ENCODE peak calls at places on chromosomes 5 and 9, in five cellular contexts. R is psoas muscle, Q is astrocyte of the spinal cord, L is A549, F is PC-9. E is an unnamed sample.
A peak's percentile ranks its signal among the peaks of the same experiment; 100 is the strongest.

GRCh38 chr5:176817369-176817841 is 7.0 kb downstream of the UNC5A start:
- DNase-seq in L (no peak), Q (no peak), R (no peak), F (peak; percentile 34), E (no peak)

GRCh38 chr9:95014917-95015316 is 288.4 kb downstream of the AOPEP start:
- DNase-seq in L (no peak), R (no peak), F (no peak), Q (no peak), E (no peak)

GRCh38 chr5:150540615-150541396 is 32.9 kb downstream of the NDST1 start:
- DNase-seq in R (no peak), L (no peak), F (peak; percentile 63), Q (peak; percentile 97), E (no peak)

GRCh38 chr9:36008774-36009300 is 27.9 kb upstream of the RECK start:
- DNase-seq in R (peak; percentile 64), L (peak; percentile 79), F (peak; percentile 15), Q (peak; percentile 54), E (peak; percentile 27)

GRCh38 chr5:51960617-51961115 is 577.4 kb downstream of the ISL1 start:
- DNase-seq in R (no peak), L (peak; percentile 15), F (no peak), Q (no peak), E (no peak)

GRCh38 chr5:147845618-147846017 is 14.1 kb upstream of the SPINK1 start:
- DNase-seq in R (no peak), Q (no peak), F (no peak), L (no peak), E (no peak)

GRCh38 chr5:33310471-33310870 is 130.3 kb upstream of the TARS1 start:
- DNase-seq in L (peak; percentile 12), F (no peak), Q (peak; percentile 77), R (no peak), E (no peak)

GRCh38 chr5:2381861-2382260 is 369.6 kb downstream of the IRX2 start:
- DNase-seq in F (no peak), L (no peak), Q (no peak), R (no peak), E (no peak)

GRCh38 chr5:151664694-151665583 is 21.8 kb downstream of the SPARC start:
- DNase-seq in L (no peak), Q (peak; percentile 76), R (peak; percentile 59), F (no peak), E (no peak)

GRCh38 chr5:150740992-150741391 is 17.8 kb downstream of the DCTN4 start:
- DNase-seq in F (no peak), L (no peak), R (no peak), Q (no peak), E (no peak)

GRCh38 chr5:104977530-104977929 is 1414.9 kb upstream of the NUDT12 start:
- DNase-seq in Q (no peak), F (no peak), L (no peak), R (no peak), E (peak; percentile 15)

GRCh38 chr9:133460405-133461175 is 812 bp downstream of the CACFD1 start:
- DNase-seq in R (no peak), Q (peak; percentile 9), L (peak; percentile 38), F (peak; percentile 88), E (peak; percentile 73)

GRCh38 chr5:145975361-145976066 is 39.1 kb downstream of the SH3RF2 start:
- DNase-seq in Q (peak; percentile 94), R (peak; percentile 51), L (peak; percentile 80), F (peak; percentile 66), E (no peak)

GRCh38 chr9:93576296-93577044 is at the start of gene PHF2:
- DNase-seq in F (peak; percentile 20), L (no peak), Q (no peak), R (no peak), E (no peak)

GRCh38 chr9:19994296-19994695 is 205.5 kb upstream of the SLC24A2 start:
- DNase-seq in L (no peak), Q (peak; percentile 77), F (no peak), R (no peak), E (no peak)

GRCh38 chr5:123125172-123125508 is 36.1 kb downstream of the PRDM6 start:
- DNase-seq in R (no peak), Q (peak; percentile 22), F (no peak), L (no peak), E (no peak)

GRCh38 chr5:54930736-54931135 is 54.7 kb downstream of the ESM1 start:
- DNase-seq in F (no peak), R (no peak), Q (no peak), L (no peak), E (no peak)

GRCh38 chr5:64807505-64807904 is 38.8 kb downstream of the CWC27 start:
- DNase-seq in Q (peak; percentile 5), F (no peak), L (no peak), R (no peak), E (no peak)

GRCh38 chr9:130471411-130472183 is 26.8 kb downstream of the ASS1 start:
- DNase-seq in L (no peak), R (no peak), F (no peak), Q (no peak), E (no peak)

GRCh38 chr5:137649228-137649890 is 86.5 kb downstream of the KLHL3 start:
- DNase-seq in R (no peak), L (no peak), F (no peak), Q (no peak), E (no peak)

GRCh38 chr9:15642369-15642962 is 89.6 kb downstream of the CCDC171 start:
- DNase-seq in L (peak; percentile 47), F (no peak), R (no peak), Q (peak; percentile 51), E (no peak)

GRCh38 chr5:178551059-178551458 is 39.1 kb downstream of the COL23A1 start:
- DNase-seq in F (no peak), Q (peak; percentile 10), L (peak; percentile 16), R (no peak), E (peak; percentile 26)

GRCh38 chr5:65855758-65856157 is 70.6 kb upstream of the ERBIN start:
- DNase-seq in Q (no peak), R (no peak), L (no peak), F (no peak), E (no peak)

GRCh38 chr5:612498-613424 is 621 bp downstream of the CEP72 start:
- DNase-seq in R (peak; percentile 55), F (peak; percentile 58), L (peak; percentile 40), Q (peak; percentile 4), E (no peak)

GRCh38 chr9:34653610-34654072 is 1.7 kb downstream of the IL11RA start:
- DNase-seq in L (no peak), Q (no peak), F (no peak), R (no peak), E (no peak)

GRCh38 chr5:60929024-60929423 is 15.8 kb downstream of the ERCC8 start:
- DNase-seq in Q (peak; percentile 13), R (no peak), F (no peak), L (no peak), E (no peak)

GRCh38 chr5:181224390-181225234 is 1.5 kb downstream of the TRIM41 start:
- DNase-seq in R (peak; percentile 67), F (no peak), Q (no peak), L (no peak), E (no peak)

GRCh38 chr5:6686916-6687409 is 26.3 kb upstream of the TENT4A start:
- DNase-seq in F (no peak), Q (peak; percentile 66), L (no peak), R (no peak), E (no peak)

GRCh38 chr9:99823392-99824377 is 2.0 kb downstream of the NR4A3 start:
- DNase-seq in F (peak; percentile 33), R (peak; percentile 58), L (peak; percentile 34), Q (peak; percentile 22), E (no peak)

GRCh38 chr5:126594676-126595485 is at the start of gene ALDH7A1:
- DNase-seq in Q (peak; percentile 96), R (peak; percentile 93), L (peak; percentile 96), F (peak; percentile 91), E (no peak)
- TF ChIP-seq CTCF in Q (peak; percentile 58), R (peak; percentile 26), L (peak; percentile 68), F (peak; percentile 54), E (peak; percentile 26)

DNA sequence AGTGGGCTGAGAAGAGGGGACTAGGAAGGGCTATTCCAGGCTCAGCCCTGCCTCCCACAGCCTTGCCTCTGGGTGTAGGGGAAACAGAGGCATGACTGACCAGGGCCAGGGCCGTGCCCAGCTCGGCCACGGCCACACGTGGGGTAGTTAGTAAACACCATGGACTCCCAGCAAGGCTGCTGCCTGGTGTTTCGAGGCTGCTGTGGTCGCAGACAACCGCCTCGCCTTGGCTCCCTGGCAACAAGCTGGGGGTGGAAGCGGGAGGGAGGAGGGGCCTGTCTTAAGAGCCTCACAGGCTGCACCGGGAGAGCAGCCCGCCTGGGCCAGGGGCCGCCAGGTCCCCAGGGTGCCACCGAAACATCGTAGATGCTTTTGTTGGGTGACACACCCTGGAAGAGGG is 90.2 kb upstream of the CACNA1B start:
- DNase-seq in R (no peak), Q (no peak), F (no peak), L (no peak), E (no peak)
- H3K4me3 ChIP-seq in R (no peak overlapping the region), Q (no peak overlapping the region), F (no peak overlapping the region), L (no peak overlapping the region), E (no peak overlapping the region)

GRCh38 chr9:114384836-114385411 is 2.9 kb downstream of the AKNA start:
- DNase-seq in Q (no peak), L (no peak), F (no peak), R (no peak), E (no peak)
- TF ChIP-seq CTCF in Q (no peak), L (no peak), F (no peak), R (no peak), E (no peak)

GRCh38 chr9:128946544-128946943 is 859 bp downstream of the DOLK start:
- DNase-seq in F (no peak), L (no peak), R (no peak), Q (no peak), E (no peak)
- H3K4me3 ChIP-seq in F (peak overlapping the region; percentile 96), L (peak overlapping the region; percentile 85), R (peak overlapping the region; percentile 99), Q (peak overlapping the region; percentile 96), E (peak overlapping the region; percentile 99)

GRCh38 chr5:72160959-72161358 is 53.7 kb downstream of the MAP1B start:
- DNase-seq in R (no peak), Q (peak; percentile 52), F (no peak), L (no peak), E (no peak)

GRCh38 chr5:72161951-72162350 is 54.7 kb downstream of the MAP1B start:
- DNase-seq in F (no peak), Q (no peak), R (no peak), L (no peak), E (no peak)

GRCh38 chr5:72163349-72163983 is 56.2 kb downstream of the MAP1B start:
- DNase-seq in F (no peak), Q (no peak), L (no peak), R (no peak), E (no peak)

GRCh38 chr5:72159501-72159911 is 52.2 kb downstream of the MAP1B start:
- DNase-seq in Q (peak; percentile 39), R (no peak), L (no peak), F (no peak), E (no peak)

DNA sequence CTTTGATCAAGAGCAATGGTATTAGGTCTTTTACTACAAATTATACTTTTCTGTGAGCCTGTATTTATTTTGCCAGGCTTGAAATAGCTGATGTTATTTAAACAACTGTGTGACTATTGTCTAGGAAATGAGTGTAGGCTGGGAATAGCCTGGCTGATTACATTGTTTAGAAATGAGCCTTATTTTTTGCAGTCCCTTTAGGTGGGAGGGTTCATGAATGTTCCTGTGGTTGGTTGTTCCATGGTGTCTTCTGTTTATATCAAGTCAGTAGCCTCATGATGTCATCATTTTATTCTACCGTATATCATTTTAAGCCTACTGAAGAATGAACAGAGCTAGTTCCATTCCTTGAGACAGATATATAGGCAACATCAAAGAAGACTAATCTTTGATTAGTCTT is 53.0 kb downstream of the MAP1B start:
- DNase-seq in R (no peak), Q (peak; percentile 76), F (no peak), L (no peak), E (no peak)
- TF ChIP-seq CTCF in R (no peak), Q (no peak), F (no peak), L (no peak), E (no peak)

E was measured in LNCaP clone FGC.